ENCODE peak calls at places on chromosomes 12 and 14, in eight cellular contexts. M is PC-3, O is cardiac muscle cell, A is endodermal cell, C is AG10803, P is Caco-2, Z is uterus, F is fibroblast of mammary gland. V is an unnamed sample.

GRCh38 chr14:100898465-100898864 is 5.1 kb downstream of the RTL1 start:
- DNase-seq in M (no peak), O (no peak), A (peak), C (no peak), P (no peak), Z (no peak), F (no peak), V (peak)

GRCh38 chr12:32542550-32543229 is 136.4 kb upstream of the DNM1L start:
- DNase-seq in M (no peak), O (no peak), A (peak), C (no peak), P (no peak), Z (no peak), F (no peak), V (no peak)

GRCh38 chr12:108635201-108635996 is 1.7 kb upstream of the SELPLG start:
- DNase-seq in M (no peak), O (peak), A (peak), C (peak), P (no peak), Z (no peak), F (no peak), V (no peak)

GRCh38 chr14:31207287-31207745 is 277 bp downstream of the HECTD1 start:
- DNase-seq in M (no peak), O (no peak), A (no peak), C (no peak), P (no peak), Z (no peak), F (no peak), V (no peak)

GRCh38 chr12:57216931-57217871 is 607 bp downstream of the NXPH4 start:
- DNase-seq in M (peak), O (no peak), A (peak), C (no peak), P (no peak), Z (no peak), F (no peak), V (no peak)

GRCh38 chr12:125873031-125873430 is 807.8 kb downstream of the AACS start:
- DNase-seq in M (no peak), O (no peak), A (no peak), C (no peak), P (no peak), Z (no peak), F (no peak), V (no peak)

GRCh38 chr12:124779161-124780141 is 84.2 kb downstream of the SCARB1 start:
- DNase-seq in M (no peak), O (no peak), A (no peak), C (no peak), P (no peak), Z (no peak), F (peak), V (no peak)

GRCh38 chr14:74085047-74085637 is 386 bp downstream of the LIN52 start:
- DNase-seq in M (peak), O (peak), A (no peak), C (peak), P (no peak), Z (no peak), F (peak), V (peak)

GRCh38 chr12:6532927-6533652 is 1.2 kb upstream of the GAPDH start:
- DNase-seq in M (peak), O (peak), A (peak), C (peak), P (peak), Z (peak), F (peak), V (peak)

GRCh38 chr12:76031081-76031413 is 529 bp downstream of the PHLDA1 start:
- DNase-seq in M (peak), O (no peak), A (no peak), C (no peak), P (no peak), Z (no peak), F (no peak), V (no peak)

GRCh38 chr14:37124617-37125016 is 47.8 kb downstream of the SLC25A21 start:
- DNase-seq in M (peak), O (no peak), A (peak), C (no peak), P (peak), Z (no peak), F (no peak), V (peak)

GRCh38 chr12:128969480-128970055 is 116.3 kb downstream of the GLT1D1 start:
- DNase-seq in M (peak), O (peak), A (peak), C (no peak), P (peak), Z (no peak), F (no peak), V (peak)

GRCh38 chr12:132746621-132747020 is 15.0 kb downstream of the ANKLE2 start:
- DNase-seq in M (no peak), O (no peak), A (no peak), C (no peak), P (no peak), Z (no peak), F (no peak), V (no peak)

GRCh38 chr12:94673951-94674570 is 23.7 kb upstream of the TMCC3 start:
- DNase-seq in M (no peak), O (no peak), A (no peak), C (no peak), P (no peak), Z (no peak), F (no peak), V (no peak)

GRCh38 chr12:20174776-20175175 is 193.6 kb upstream of the PDE3A start:
- DNase-seq in M (no peak), O (no peak), A (peak), C (no peak), P (no peak), Z (no peak), F (peak), V (no peak)

GRCh38 chr12:107417004-107417403 is 268.6 kb upstream of the PWP1 start:
- DNase-seq in M (no peak), O (no peak), A (no peak), C (no peak), P (no peak), Z (no peak), F (no peak), V (no peak)

GRCh38 chr12:110249716-110250225 is 31.3 kb upstream of the ATP2A2 start:
- DNase-seq in M (no peak), O (no peak), A (peak), C (peak), P (no peak), Z (no peak), F (no peak), V (peak)

GRCh38 chr12:47828967-47829482 is 9.3 kb upstream of the HDAC7 start:
- DNase-seq in M (peak), O (peak), A (peak), C (peak), P (peak), Z (peak), F (peak), V (peak)

GRCh38 chr12:120573560-120573959 is 7.6 kb downstream of the POP5 start:
- DNase-seq in M (no peak), O (no peak), A (no peak), C (no peak), P (no peak), Z (no peak), F (no peak), V (no peak)

GRCh38 chr14:52926994-52927393 is 23.9 kb downstream of the FERMT2 start:
- DNase-seq in M (peak), O (no peak), A (no peak), C (peak), P (no peak), Z (no peak), F (peak), V (no peak)

GRCh38 chr12:24919346-24920001 is 29.4 kb downstream of the BCAT1 start:
- DNase-seq in M (no peak), O (no peak), A (no peak), C (no peak), P (no peak), Z (no peak), F (no peak), V (no peak)

GRCh38 chr12:92324849-92325500 is 179.3 kb upstream of the BTG1 start:
- DNase-seq in M (no peak), O (no peak), A (peak), C (no peak), P (no peak), Z (no peak), F (no peak), V (no peak)

GRCh38 chr12:53862831-53863230 is 75.8 kb upstream of the HOXC13 start:
- DNase-seq in M (peak), O (no peak), A (no peak), C (peak), P (peak), Z (no peak), F (peak), V (no peak)

GRCh38 chr14:103801459-103801858 is 45.9 kb downstream of the PPP1R13B start:
- DNase-seq in M (peak), O (no peak), A (no peak), C (peak), P (no peak), Z (no peak), F (peak), V (peak)

GRCh38 chr14:32657081-32657480 is 281.6 kb upstream of the NPAS3 start:
- DNase-seq in M (peak), O (no peak), A (peak), C (peak), P (no peak), Z (no peak), F (peak), V (no peak)

GRCh38 chr12:57234571-57235011 is 5.1 kb downstream of the SHMT2 start:
- DNase-seq in M (no peak), O (no peak), A (no peak), C (no peak), P (no peak), Z (no peak), F (no peak), V (no peak)

GRCh38 chr14:87233266-87233665 is 759.7 kb downstream of the GALC start:
- DNase-seq in M (no peak), O (no peak), A (peak), C (no peak), P (no peak), Z (no peak), F (no peak), V (no peak)

GRCh38 chr12:18242380-18243089 is 18.8 kb upstream of the PIK3C2G start:
- DNase-seq in M (peak), O (no peak), A (no peak), C (no peak), P (peak), Z (no peak), F (no peak), V (peak)

GRCh38 chr12:116434155-116435065 is 124.8 kb upstream of the MAP1LC3B2 start:
- DNase-seq in M (peak), O (peak), A (peak), C (peak), P (peak), Z (peak), F (peak), V (peak)

GRCh38 chr14:69038449-69039286 is 59.6 kb upstream of the ACTN1 start:
- DNase-seq in M (no peak), O (no peak), A (peak), C (peak), P (no peak), Z (peak), F (peak), V (peak)

GRCh38 chr12:66279127-66279712 is 23.1 kb upstream of the HELB start:
- DNase-seq in M (peak), O (peak), A (peak), C (no peak), P (peak), Z (no peak), F (peak), V (peak)

GRCh38 chr14:22491683-22492483 is 97.1 kb downstream of the DAD1 start:
- DNase-seq in M (no peak), O (no peak), A (no peak), C (no peak), P (no peak), Z (no peak), F (no peak), V (no peak)

GRCh38 chr12:126390969-126391566 is 1325.8 kb downstream of the AACS start:
- DNase-seq in M (no peak), O (no peak), A (no peak), C (no peak), P (no peak), Z (no peak), F (peak), V (no peak)

GRCh38 chr12:5083955-5084849 is 40.5 kb downstream of the KCNA5 start:
- DNase-seq in M (peak), O (peak), A (peak), C (peak), P (peak), Z (no peak), F (peak), V (peak)

GRCh38 chr12:54125950-54126695 is 62.7 kb downstream of the SMUG1 start:
- DNase-seq in M (no peak), O (no peak), A (peak), C (peak), P (no peak), Z (peak), F (peak), V (no peak)

GRCh38 chr12:21912318-21912717 is 28.9 kb downstream of the ABCC9 start:
- DNase-seq in M (peak), O (no peak), A (no peak), C (no peak), P (no peak), Z (no peak), F (peak), V (no peak)

GRCh38 chr12:24111591-24111990 is 162.1 kb upstream of the SOX5 start:
- DNase-seq in M (no peak), O (no peak), A (no peak), C (no peak), P (no peak), Z (no peak), F (peak), V (no peak)

GRCh38 chr14:55556929-55557623 is 22.9 kb upstream of the KTN1 start:
- DNase-seq in M (peak), O (peak), A (no peak), C (peak), P (no peak), Z (no peak), F (peak), V (peak)

GRCh38 chr12:93060666-93061413 is 131.7 kb upstream of the EEA1 start:
- DNase-seq in M (no peak), O (peak), A (peak), C (peak), P (no peak), Z (peak), F (peak), V (peak)

GRCh38 chr14:57729208-57730187 is 136.4 kb downstream of the SLC35F4 start:
- DNase-seq in M (no peak), O (no peak), A (no peak), C (no peak), P (no peak), Z (no peak), F (no peak), V (no peak)

DNA sequence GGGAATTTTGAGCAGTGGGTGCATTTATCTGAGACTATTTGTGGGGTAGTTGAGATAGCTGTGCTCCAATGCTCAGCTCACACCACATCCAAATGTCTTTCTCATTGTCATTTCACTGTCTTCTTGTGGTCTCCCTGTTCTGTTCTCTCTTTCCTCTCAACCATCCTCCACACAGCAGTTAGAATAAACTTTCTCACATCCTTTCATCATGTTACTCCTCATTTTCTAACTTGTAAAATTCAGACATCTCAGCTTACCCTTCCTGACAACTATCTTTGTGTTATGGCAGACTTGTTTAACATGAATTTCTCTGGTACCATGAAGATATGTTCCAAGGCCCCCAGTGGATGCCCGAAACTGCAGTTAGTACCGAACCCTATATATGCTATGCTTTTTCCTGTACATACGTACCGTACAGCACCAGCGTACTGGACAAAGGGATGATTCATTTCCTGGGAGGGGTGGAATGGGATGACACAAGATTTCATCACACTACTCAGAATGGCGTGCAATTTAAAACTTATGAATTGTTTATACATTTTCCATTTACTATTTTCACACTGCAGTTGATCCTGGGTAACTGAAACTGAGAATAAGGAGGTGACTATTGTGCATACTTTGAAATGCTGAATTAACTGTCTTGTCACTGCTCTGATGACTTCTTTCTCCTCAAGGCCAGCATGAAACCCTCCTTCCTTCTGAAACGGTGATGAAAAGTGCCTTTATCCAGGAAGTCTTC is 177.1 kb upstream of the SLC38A2 start:
- DNase-seq in M (peak), O (no peak), A (no peak), C (peak), P (no peak), Z (no peak), F (peak), V (no peak)
- H3K4me3 ChIP-seq in M (no peak), O (no peak), A (no peak), C (no peak), P (no peak), Z (no peak), F (no peak), V (no peak)

DNA sequence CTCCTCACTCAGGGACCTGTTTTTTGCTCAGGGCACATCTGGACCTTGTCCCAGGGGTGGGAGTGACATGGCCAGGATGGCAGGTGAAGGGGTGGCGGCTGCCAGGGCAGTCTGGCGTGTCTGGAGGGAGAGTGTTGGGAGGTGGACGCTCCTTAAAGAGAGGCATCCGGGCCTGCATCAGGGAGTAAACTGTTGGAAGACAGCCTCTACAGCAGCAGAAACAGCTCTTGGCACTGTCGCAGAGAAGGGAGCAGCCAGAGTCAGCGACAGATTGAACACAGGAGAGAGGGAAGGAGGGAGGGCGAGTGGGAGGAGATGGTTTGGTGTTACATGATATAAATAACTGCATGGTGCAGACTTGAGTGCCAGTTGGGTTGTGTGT is 52.8 kb downstream of the IGF1 start:
- DNase-seq in M (no peak), O (no peak), A (no peak), C (peak), P (no peak), Z (peak), F (no peak), V (no peak)
- H3K4me3 ChIP-seq in M (no peak), O (no peak), A (no peak), C (no peak), P (no peak), Z (no peak), F (no peak), V (no peak)

GRCh38 chr14:50116221-50116956 is at the start of gene VCPKMT:
- DNase-seq in M (peak), O (peak), A (peak), C (peak), P (peak), Z (peak), F (peak), V (peak)
- H3K4me3 ChIP-seq in M (peak), O (peak), A (peak), C (peak), P (peak), Z (peak), F (peak), V (peak)

GRCh38 chr12:16171348-16171747 is 106.1 kb downstream of the SLC15A5 start:
- DNase-seq in M (no peak), O (no peak), A (no peak), C (no peak), P (no peak), Z (no peak), F (no peak), V (no peak)

GRCh38 chr12:16174282-16174681 is 103.2 kb downstream of the SLC15A5 start:
- DNase-seq in M (no peak), O (no peak), A (no peak), C (no peak), P (no peak), Z (no peak), F (no peak), V (no peak)

DNA sequence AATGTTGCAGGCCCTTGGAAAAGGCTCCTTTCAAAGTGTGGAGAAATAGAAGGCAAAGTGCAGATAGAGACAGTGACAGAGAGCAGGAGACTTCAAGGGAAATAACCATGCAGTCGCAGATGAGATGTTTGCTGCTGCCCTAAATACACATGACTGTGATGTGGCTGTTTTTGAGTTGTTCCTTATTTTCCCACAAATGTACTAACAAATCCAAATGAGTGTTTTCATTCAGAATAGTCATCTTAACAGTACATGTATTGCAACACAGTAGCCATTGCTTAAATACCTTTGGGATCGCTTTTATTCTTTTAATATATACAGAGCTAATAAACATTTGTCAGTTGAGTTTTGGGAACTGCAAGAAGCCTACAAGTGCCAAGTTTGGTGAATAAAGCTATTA is 101.6 kb downstream of the SLC15A5 start:
- DNase-seq in M (no peak), O (peak), A (no peak), C (no peak), P (no peak), Z (no peak), F (peak), V (no peak)
- H3K4me3 ChIP-seq in M (no peak), O (no peak), A (no peak), C (no peak), P (no peak), Z (no peak), F (no peak), V (no peak)

DNA sequence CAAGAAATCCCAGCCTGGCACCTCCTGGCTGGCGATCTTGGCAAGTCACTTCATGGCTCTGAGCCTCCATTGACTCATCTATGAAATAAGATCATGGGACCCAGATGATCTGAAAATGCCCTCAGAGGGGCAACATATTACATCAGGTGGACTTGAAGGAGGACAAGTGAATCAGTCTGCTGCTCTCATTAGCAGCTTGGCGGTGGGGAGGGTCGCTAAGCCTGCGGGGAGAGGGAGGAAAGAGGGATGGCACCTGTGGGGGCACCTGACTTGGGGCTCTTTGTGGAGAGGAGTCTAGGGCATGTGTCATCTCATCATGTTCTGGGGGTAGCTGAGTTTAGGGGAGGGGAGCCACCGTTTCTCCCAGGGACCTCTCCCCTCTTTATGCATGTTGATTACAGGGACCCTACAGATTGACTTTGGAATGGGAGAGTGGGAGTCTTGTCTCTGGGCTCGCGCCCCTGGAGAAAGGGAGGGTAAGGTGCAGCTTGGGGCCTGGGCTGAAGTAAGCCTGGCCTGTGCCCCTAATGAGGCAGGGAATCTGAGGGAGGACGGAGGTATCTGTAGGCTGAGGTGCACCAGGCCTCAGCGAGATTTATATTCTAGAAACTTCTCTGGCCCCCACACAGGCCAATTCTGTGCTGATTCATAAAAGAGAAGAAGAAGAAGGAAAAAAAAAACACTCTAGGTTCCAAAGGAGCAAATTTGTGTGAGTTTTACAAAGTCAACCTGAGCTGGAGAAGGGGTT is 29.3 kb upstream of the BATF start:
- DNase-seq in M (no peak), O (no peak), A (no peak), C (no peak), P (no peak), Z (no peak), F (peak), V (no peak)
- H3K4me3 ChIP-seq in M (no peak), O (no peak), A (no peak), C (no peak), P (no peak), Z (no peak), F (no peak), V (no peak)

GRCh38 chr14:91369628-91370445 is 47.8 kb downstream of the CCDC88C start:
- DNase-seq in M (peak), O (no peak), A (no peak), C (no peak), P (no peak), Z (no peak), F (no peak), V (no peak)
- H3K4me3 ChIP-seq in M (no peak), O (no peak), A (no peak), C (no peak), P (no peak), Z (no peak), F (no peak), V (no peak)